ENCODE peak calls at places on chromosomes 5 and 9, in six cellular contexts. K is cardiac muscle cell, D is stomach, S is SJSA1, Q is left lung, H is Peyer's patch. A is an unnamed sample. For H3K9me3, the result is how much of the 10 kb centered on the place peaks cover.

GRCh38 chr9:136007906-136008692 is 46.9 kb upstream of the UBAC1 start:
- DNase-seq in H (no peak), K (no peak), D (no peak), Q (no peak), S (peak), A (no peak)

GRCh38 chr9:85987236-85987635 is 46.3 kb downstream of the NAA35 start:
- DNase-seq in Q (no peak), S (no peak), H (no peak), K (no peak), D (no peak), A (no peak)

GRCh38 chr9:112332272-112332671 is 1.1 kb downstream of the PTBP3 start:
- DNase-seq in K (no peak), H (no peak), Q (no peak), D (no peak), S (no peak), A (no peak)

GRCh38 chr9:134211811-134212460 is 47.6 kb upstream of the RNU6ATAC start:
- DNase-seq in D (no peak), K (no peak), H (no peak), S (no peak), Q (no peak), A (no peak)

GRCh38 chr9:122420315-122420714 is 49.5 kb downstream of the PTGS1 start:
- DNase-seq in K (no peak), H (no peak), S (no peak), D (no peak), Q (no peak), A (no peak)

GRCh38 chr5:445591-445990 is 2.6 kb downstream of the EXOC3 start:
- DNase-seq in H (peak), S (no peak), Q (no peak), D (no peak), K (no peak), A (no peak)

GRCh38 chr9:110283736-110284135 is 27.4 kb upstream of the TXN start:
- DNase-seq in D (no peak), S (no peak), K (no peak), Q (no peak), H (no peak), A (no peak)

GRCh38 chr5:19616821-19617220 is 371.2 kb downstream of the CDH18 start:
- DNase-seq in Q (no peak), K (no peak), S (no peak), D (no peak), H (no peak), A (no peak)

GRCh38 chr9:131656356-131657030 is 83.4 kb downstream of the RAPGEF1 start:
- DNase-seq in Q (peak), S (no peak), H (peak), K (no peak), D (peak), A (peak)

GRCh38 chr5:41772071-41772470 is 98.2 kb downstream of the OXCT1 start:
- DNase-seq in Q (no peak), D (no peak), H (no peak), S (no peak), K (no peak), A (no peak)

GRCh38 chr5:81525690-81526089 is 131.8 kb upstream of the ACOT12 start:
- DNase-seq in Q (no peak), S (no peak), K (peak), H (no peak), D (no peak), A (no peak)

GRCh38 chr5:171650605-171651004 is 135.0 kb upstream of the SMIM23 start:
- DNase-seq in S (no peak), Q (no peak), D (no peak), H (no peak), K (no peak), A (no peak)

GRCh38 chr5:157821405-157821804 is 37.5 kb downstream of the CLINT1 start:
- DNase-seq in H (no peak), D (no peak), S (no peak), K (no peak), Q (no peak), A (no peak)

GRCh38 chr5:34053133-34053532 is 10.1 kb upstream of the C1QTNF3 start:
- DNase-seq in H (no peak), K (peak), D (no peak), Q (no peak), S (no peak), A (no peak)

GRCh38 chr9:93223241-93224180 is 39.6 kb downstream of the WNK2 start:
- DNase-seq in S (peak), Q (no peak), K (peak), D (no peak), H (no peak), A (no peak)

GRCh38 chr5:73899916-73900315 is 273.9 kb downstream of the ARHGEF28 start:
- DNase-seq in H (no peak), Q (no peak), D (no peak), K (no peak), S (no peak), A (no peak)

GRCh38 chr9:126696764-126697145 is 83.0 kb downstream of the LMX1B start:
- DNase-seq in K (no peak), S (no peak), Q (no peak), H (no peak), D (no peak), A (no peak)

GRCh38 chr9:78903581-78903980 is 606.7 kb downstream of the PSAT1 start:
- DNase-seq in D (no peak), S (no peak), H (no peak), K (peak), Q (no peak), A (no peak)

GRCh38 chr9:126500600-126501382 is 112.9 kb upstream of the LMX1B start:
- DNase-seq in S (peak), Q (peak), K (peak), H (peak), D (peak), A (peak)

GRCh38 chr9:97694768-97695167 is 2.4 kb downstream of the XPA start:
- DNase-seq in H (no peak), D (no peak), Q (no peak), K (no peak), S (no peak), A (no peak)

GRCh38 chr5:106545325-106545724 is 1125.4 kb downstream of the EFNA5 start:
- DNase-seq in H (no peak), S (no peak), D (no peak), K (peak), Q (no peak), A (no peak)

DNA sequence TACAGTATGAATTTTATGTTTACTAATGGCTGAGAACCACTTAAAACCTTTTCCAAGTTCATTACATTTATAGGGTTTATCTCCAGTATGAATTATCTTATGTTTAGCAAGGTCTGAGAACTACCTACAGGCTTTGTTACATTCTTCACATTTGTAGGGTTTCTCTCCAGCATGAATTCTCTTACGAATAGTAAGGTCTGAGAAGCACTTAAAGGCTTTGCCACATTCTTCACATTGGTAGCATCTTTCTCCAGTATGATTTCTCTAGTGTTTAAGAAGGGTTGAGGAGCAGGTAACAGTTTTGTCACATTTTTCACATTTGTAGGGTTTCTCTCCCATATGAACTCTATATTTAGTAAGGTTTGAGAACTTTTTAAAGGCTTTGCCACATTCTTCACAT is 1127.4 kb downstream of the EFNA5 start:
- DNase-seq in Q (no peak), K (no peak), D (no peak), S (no peak), H (no peak), A (no peak)
- H3K9me3 ChIP-seq in Q (half or more), K (under half), D (under half), S (under half), H (under half), A (under half)

GRCh38 chr9:8857330-8858249 is 1058.0 kb upstream of the DMAC1 start:
- DNase-seq in H (peak), Q (peak), S (no peak), K (peak), D (peak), A (no peak)
- H3K9me3 ChIP-seq in H (under half), Q (under half), S (under half), K (under half), D (under half), A (under half)

DNA sequence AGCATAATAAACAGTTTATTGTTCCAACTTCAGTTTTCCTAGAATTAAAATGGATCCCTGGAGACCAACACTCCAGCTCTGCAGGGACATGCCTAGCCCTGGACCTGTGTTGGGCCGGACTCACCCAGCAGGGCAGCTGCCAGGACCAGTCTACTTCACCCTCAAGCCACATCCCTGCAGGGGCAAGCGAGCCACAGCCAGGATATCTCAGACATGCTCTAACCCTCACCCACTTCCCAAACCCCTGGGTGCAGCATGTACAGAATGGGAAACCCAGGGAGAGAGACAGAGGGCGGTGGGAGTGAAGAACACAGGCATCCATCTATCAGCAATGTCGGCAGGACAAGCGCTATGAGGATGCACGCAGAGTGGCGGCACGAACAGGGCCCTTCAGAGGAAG is 83.2 kb downstream of the SEMA4D start:
- DNase-seq in K (no peak), Q (no peak), D (no peak), H (no peak), S (no peak), A (no peak)
- H3K9me3 ChIP-seq in K (under half), Q (under half), D (under half), H (under half), S (under half), A (under half)

GRCh38 chr9:137355445-137356365 is 53.6 kb upstream of the NRARP start:
- DNase-seq in H (no peak), K (no peak), Q (no peak), D (peak), S (no peak), A (no peak)
- H3K9me3 ChIP-seq in H (under half), K (under half), Q (under half), D (under half), S (under half), A (under half)

GRCh38 chr9:117926031-117926655 is 221.9 kb downstream of the TLR4 start:
- DNase-seq in K (no peak), Q (no peak), S (peak), D (no peak), H (no peak), A (no peak)
- H3K9me3 ChIP-seq in K (under half), Q (under half), S (under half), D (under half), H (under half), A (under half)

GRCh38 chr5:101991486-101991885 is 304.6 kb downstream of the SLCO4C1 start:
- DNase-seq in H (no peak), Q (no peak), D (no peak), S (no peak), K (no peak), A (no peak)
- H3K9me3 ChIP-seq in H (under half), Q (under half), D (under half), S (under half), K (under half), A (under half)

DNA sequence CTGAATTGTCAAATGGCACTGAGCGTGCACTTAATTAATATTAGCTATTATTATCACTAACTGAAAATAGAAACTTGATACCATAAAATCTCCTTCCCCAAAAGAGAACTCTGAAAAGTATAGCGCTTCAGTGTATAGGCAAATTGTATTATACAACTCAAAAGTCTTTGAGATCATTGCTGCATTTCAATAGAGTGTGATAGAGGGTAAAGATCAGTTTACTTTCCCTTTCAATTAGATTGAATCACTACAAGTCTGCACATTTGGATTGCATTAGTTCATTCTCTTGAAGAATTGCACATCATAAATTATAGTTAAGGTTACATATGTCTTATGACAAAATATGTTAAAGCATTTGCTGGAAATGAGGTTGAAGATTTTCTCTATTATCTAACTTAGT is 13.4 kb upstream of the GRIN3A start:
- DNase-seq in D (no peak), H (no peak), Q (no peak), K (no peak), S (no peak), A (no peak)
- H3K9me3 ChIP-seq in D (under half), H (under half), Q (under half), K (under half), S (under half), A (under half)

DNA sequence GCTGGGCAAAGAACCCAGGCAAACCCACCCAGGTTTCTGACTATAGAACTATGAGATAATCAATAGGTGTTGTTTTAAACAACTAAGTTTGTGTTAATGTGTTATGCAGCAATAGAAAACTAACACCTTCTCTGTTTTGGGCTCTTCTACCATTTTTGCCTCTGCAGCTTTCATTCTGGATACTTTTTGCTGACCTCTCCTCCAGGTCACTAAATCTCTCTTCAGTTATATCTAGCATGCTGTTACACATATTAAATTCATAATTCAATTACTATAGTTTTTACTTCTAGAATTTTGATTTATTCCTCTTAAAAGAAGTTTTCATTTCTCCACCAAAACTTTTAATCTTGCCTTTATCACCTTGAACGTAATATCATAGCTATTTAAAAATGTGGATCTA is 17.2 kb downstream of the MAPK9 start:
- DNase-seq in Q (no peak), D (no peak), H (no peak), K (no peak), S (no peak), A (no peak)
- H3K9me3 ChIP-seq in Q (half or more), D (under half), H (under half), K (under half), S (under half), A (under half)

GRCh38 chr9:2560175-2560574 is 61.4 kb upstream of the VLDLR start:
- DNase-seq in K (no peak), S (no peak), H (no peak), Q (no peak), D (no peak), A (no peak)

GRCh38 chr9:2557693-2558092 is 63.9 kb upstream of the VLDLR start:
- DNase-seq in H (no peak), S (no peak), Q (no peak), D (no peak), K (no peak), A (no peak)

GRCh38 chr9:2559212-2560152 is 62.1 kb upstream of the VLDLR start:
- DNase-seq in D (peak), S (peak), K (peak), Q (peak), H (peak), A (no peak)
- H3K9me3 ChIP-seq in D (under half), S (under half), K (under half), Q (under half), H (under half), A (under half)